ENCODE peak calls at places on chromosomes 16 and 17, in seven cellular contexts. K is IMR-90, Q is gastrocnemius medialis, B is esophagus squamous epithelium, F is NB4, C is HepG2, T is transverse colon. V is an unnamed sample.

GRCh38 chr17:27980035-27980434 is 62.4 kb upstream of the NLK start:
- DNase-seq in B (no peak), F (no peak), K (peak; percentile 75), Q (no peak), C (no peak), T (no peak), V (no peak)

GRCh38 chr16:57606847-57607501 is 21.5 kb upstream of the ADGRG1 start:
- DNase-seq in Q (no peak), T (peak; percentile 51), F (no peak), B (no peak), K (no peak), C (peak; percentile 85), V (no peak)

GRCh38 chr16:50603206-50604064 is 55.2 kb downstream of the NKD1 start:
- DNase-seq in T (peak; percentile 33), K (no peak), Q (no peak), F (no peak), B (no peak), C (no peak), V (no peak)

GRCh38 chr16:68377667-68378420 is 67.0 kb downstream of the PRMT7 start:
- DNase-seq in B (no peak), Q (no peak), C (no peak), F (no peak), T (no peak), K (no peak), V (no peak)

GRCh38 chr17:50439008-50439407 is 13.0 kb downstream of the ACSF2 start:
- DNase-seq in Q (no peak), F (no peak), C (no peak), B (no peak), T (no peak), K (no peak), V (no peak)

GRCh38 chr17:48835971-48836370 is 5.1 kb downstream of the CALCOCO2 start:
- DNase-seq in F (no peak), Q (no peak), T (no peak), K (no peak), B (no peak), C (no peak), V (no peak)

GRCh38 chr16:68509381-68509780 is 29.7 kb upstream of the ZFP90 start:
- DNase-seq in B (no peak), Q (no peak), T (no peak), C (no peak), F (no peak), K (no peak), V (no peak)

GRCh38 chr17:79927136-79927661 is 88.0 kb upstream of the CBX4 start:
- DNase-seq in C (peak; percentile 66), T (no peak), F (no peak), K (no peak), Q (no peak), B (no peak), V (no peak)

GRCh38 chr16:86499889-86500707 is 10.2 kb upstream of the FOXF1 start:
- DNase-seq in K (no peak), T (no peak), B (no peak), C (no peak), F (no peak), Q (no peak), V (no peak)

GRCh38 chr16:48271728-48272127 is 24.4 kb upstream of the ABCC11 start:
- DNase-seq in B (no peak), Q (no peak), C (no peak), F (no peak), T (no peak), K (peak; percentile 38), V (no peak)
- TF ChIP-seq CTCF in B (no peak), Q (no peak), C (no peak), F (no peak), T (no peak), K (peak; percentile 24), V (no peak)

GRCh38 chr17:3888343-3889171 is 4.3 kb downstream of the CAMKK1 start:
- DNase-seq in Q (peak; percentile 76), C (no peak), T (peak; percentile 85), K (peak; percentile 94), F (no peak), B (no peak), V (peak; percentile 96)
- TF ChIP-seq POLR2A in Q (peak; percentile 53), C (no peak), T (peak; percentile 40), K (peak; percentile 81), F (no peak), B (no peak), V (no peak)

GRCh38 chr16:66480265-66481080 is 53.4 kb downstream of the BEAN1 start:
- DNase-seq in C (peak; percentile 20), T (no peak), F (no peak), K (no peak), B (no peak), Q (no peak), V (peak; percentile 83)

GRCh38 chr16:66478733-66479511 is 51.8 kb downstream of the BEAN1 start:
- DNase-seq in T (peak; percentile 84), B (no peak), F (peak; percentile 85), C (peak; percentile 63), K (peak; percentile 40), Q (peak; percentile 62), V (peak; percentile 75)

GRCh38 chr16:66481943-66482390 is 54.9 kb downstream of the BEAN1 start:
- DNase-seq in T (no peak), K (no peak), B (no peak), F (no peak), Q (no peak), C (no peak), V (peak; percentile 73)

GRCh38 chr16:66479661-66480264 is 52.7 kb downstream of the BEAN1 start:
- DNase-seq in F (no peak), T (no peak), C (no peak), B (no peak), Q (no peak), K (no peak), V (no peak)

DNA sequence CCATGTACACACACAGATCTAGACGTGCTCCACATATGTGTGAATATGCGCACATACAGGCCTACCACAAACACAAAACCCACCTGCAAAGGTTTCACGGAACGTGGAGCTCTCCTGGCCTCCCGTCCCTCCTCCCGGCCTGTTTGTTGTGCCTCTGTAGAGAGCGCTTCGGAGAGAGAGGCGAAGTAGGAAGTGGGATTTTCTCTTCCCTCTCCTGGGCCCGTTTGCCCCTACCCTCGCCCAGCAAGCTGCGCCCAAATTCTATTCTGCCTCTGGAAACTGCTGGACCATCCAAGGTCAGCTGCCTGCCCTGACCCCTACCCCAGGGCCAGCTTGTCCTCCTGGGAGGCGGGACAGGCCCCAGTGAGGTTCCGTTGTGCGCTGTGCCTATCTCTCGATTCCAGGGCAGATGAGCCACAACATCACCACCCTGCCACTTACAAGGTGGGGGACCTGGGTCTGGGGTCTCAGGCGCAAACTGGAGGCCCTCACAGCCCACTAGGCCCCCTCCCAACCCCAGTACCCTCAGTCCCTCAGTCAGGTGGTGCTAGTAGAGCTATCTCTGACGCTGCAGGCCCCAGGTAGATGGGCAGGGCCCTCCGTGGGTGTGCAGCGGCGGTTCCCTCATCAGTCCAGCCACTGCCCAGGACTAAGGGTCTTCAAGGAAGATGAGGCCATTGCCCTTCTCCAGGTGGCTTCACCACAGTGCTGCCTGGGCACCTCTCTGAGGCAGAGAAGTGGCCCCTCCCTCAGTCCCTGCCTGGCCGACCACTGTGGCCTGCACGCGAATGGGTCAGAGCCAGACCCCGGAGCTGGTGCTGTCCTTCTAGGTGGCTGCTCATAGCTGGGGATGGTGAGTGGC is 54.2 kb downstream of the BEAN1 start:
- DNase-seq in Q (no peak), T (no peak), B (no peak), F (no peak), K (no peak), C (no peak), V (no peak)
- H3K4me3 ChIP-seq in Q (no peak overlapping the region), T (no peak overlapping the region), B (no peak overlapping the region), F (no peak overlapping the region), K (no peak overlapping the region), C (no peak overlapping the region), V (no peak overlapping the region)

GRCh38 chr16:15572329-15573001 is 70.5 kb downstream of the MARF1 start:
- DNase-seq in Q (no peak), F (peak; percentile 68), B (no peak), T (no peak), C (peak; percentile 83), K (peak; percentile 67), V (no peak)
- TF ChIP-seq CTCF in Q (no peak), F (no peak), B (no peak), T (no peak), C (no peak), K (no peak), V (no peak)

GRCh38 chr17:76182016-76182764 is 41.1 kb upstream of the FOXJ1 start:
- DNase-seq in F (peak; percentile 93), K (peak; percentile 89), Q (peak; percentile 75), T (peak; percentile 93), B (peak; percentile 55), C (peak; percentile 89), V (peak; percentile 98)
- TF ChIP-seq POLR2A in F (no peak), K (no peak), Q (no peak), T (no peak), B (no peak), C (no peak), V (no peak)

GRCh38 chr17:43832976-43833829 is at the start of gene MPP3:
- DNase-seq in T (peak; percentile 80), F (peak; percentile 46), C (no peak), B (no peak), Q (no peak), K (peak; percentile 59), V (peak; percentile 90)
- H3K4me3 ChIP-seq in T (peak within 1 kb of the TSS; percentile 45), F (no peak within 1 kb of the TSS), C (peak within 1 kb of the TSS; percentile 73), B (peak within 1 kb of the TSS; percentile 60), Q (peak within 1 kb of the TSS; percentile 75), K (peak within 1 kb of the TSS; percentile 86), V (peak within 1 kb of the TSS; percentile 70)

GRCh38 chr17:53193044-53193443 is 629.7 kb upstream of the KIF2B start:
- DNase-seq in Q (no peak), F (no peak), C (no peak), B (no peak), T (no peak), K (no peak), V (no peak)

GRCh38 chr17:53186004-53186403 is 636.7 kb upstream of the KIF2B start:
- DNase-seq in K (no peak), T (no peak), F (no peak), Q (no peak), B (no peak), C (no peak), V (no peak)

GRCh38 chr17:53191878-53192277 is 630.8 kb upstream of the KIF2B start:
- DNase-seq in F (peak; percentile 2), T (no peak), K (no peak), C (no peak), B (no peak), Q (no peak), V (no peak)
- TF ChIP-seq CTCF in F (no peak), T (no peak), K (no peak), C (no peak), B (no peak), Q (no peak), V (no peak)

V was measured in lower leg skin.